ENCODE peak calls at places on chromosomes 2 and 18, in five cellular contexts. N is gastrocnemius medialis, Q is heart left ventricle, F is IMR-90, D is A549. K is an unnamed sample. For H3K4me1, the result is how much of the 10 kb centered on the place peaks cover.

GRCh38 chr18:13989209-13989608 is 73.9 kb upstream of the MC2R start:
- DNase-seq in Q (no peak), F (no peak), N (no peak), D (no peak), K (no peak)

GRCh38 chr18:77223653-77224052 is 26.0 kb upstream of the GALR1 start:
- DNase-seq in Q (no peak), N (no peak), F (peak), D (no peak), K (no peak)

GRCh38 chr2:132911726-132912724 is 242.0 kb upstream of the LYPD1 start:
- DNase-seq in Q (peak), D (no peak), N (no peak), F (peak), K (no peak)

GRCh38 chr2:214410128-214410775 is 602 bp upstream of the VWC2L start:
- DNase-seq in Q (no peak), D (no peak), N (no peak), F (no peak), K (no peak)

GRCh38 chr2:231780123-231780908 is 766 bp downstream of the PDE6D start:
- DNase-seq in Q (peak), N (no peak), F (peak), D (no peak), K (peak)

GRCh38 chr2:109243526-109244425 is 114.8 kb downstream of the SH3RF3 start:
- DNase-seq in Q (no peak), F (no peak), D (no peak), N (no peak), K (no peak)

GRCh38 chr2:81250270-81250669 is 945.7 kb upstream of the LRRTM1 start:
- DNase-seq in Q (no peak), F (no peak), N (no peak), D (no peak), K (no peak)

GRCh38 chr18:39732918-39733317 is 2167.3 kb upstream of the CELF4 start:
- DNase-seq in N (no peak), Q (no peak), D (no peak), F (no peak), K (no peak)

GRCh38 chr2:219402665-219403515 is 15.2 kb upstream of the DNPEP start:
- DNase-seq in Q (no peak), F (peak), N (peak), D (peak), K (no peak)

GRCh38 chr2:84830095-84830494 is 50.8 kb downstream of the TRABD2A start:
- DNase-seq in F (no peak), D (no peak), Q (peak), N (peak), K (peak)

GRCh38 chr18:76697441-76697901 is 124.9 kb upstream of the ZNF236 start:
- DNase-seq in Q (no peak), D (no peak), N (no peak), F (peak), K (no peak)

GRCh38 chr18:33579868-33580205 is 1.8 kb downstream of the ASXL3 start:
- DNase-seq in F (no peak), Q (no peak), N (no peak), D (no peak), K (no peak)

GRCh38 chr2:237441605-237442004 is 27.6 kb upstream of the COL6A3 start:
- DNase-seq in F (peak), D (no peak), N (no peak), Q (no peak), K (no peak)

GRCh38 chr2:202018950-202019349 is 14.7 kb upstream of the FZD7 start:
- DNase-seq in Q (no peak), N (no peak), D (no peak), F (peak), K (no peak)

GRCh38 chr2:237791977-237792727 is 6.4 kb upstream of the RBM44 start:
- DNase-seq in D (no peak), N (no peak), F (peak), Q (no peak), K (no peak)

GRCh38 chr2:219285894-219286425 is 6.8 kb downstream of the DNAJB2 start:
- DNase-seq in D (no peak), Q (no peak), F (peak), N (peak), K (no peak)

GRCh38 chr2:70420005-70420580 is 118.2 kb upstream of the FAM136A start:
- DNase-seq in F (no peak), Q (no peak), D (no peak), N (no peak), K (no peak)

GRCh38 chr2:140695163-140695562 is 1435.7 kb downstream of the LRP1B start:
- DNase-seq in N (no peak), F (peak), Q (no peak), D (no peak), K (no peak)

GRCh38 chr2:150255528-150255927 is 231.9 kb downstream of the RND3 start:
- DNase-seq in Q (no peak), D (no peak), F (peak), N (no peak), K (no peak)

GRCh38 chr2:235938611-235939010 is 229.6 kb downstream of the GBX2 start:
- DNase-seq in D (no peak), N (no peak), Q (no peak), F (no peak), K (no peak)

GRCh38 chr2:218017211-218018053 is 14.6 kb upstream of the TNS1 start:
- DNase-seq in N (peak), Q (peak), D (no peak), F (no peak), K (peak)

GRCh38 chr2:31269087-31269486 is 35.1 kb downstream of the EHD3 start:
- DNase-seq in F (peak), N (no peak), Q (no peak), D (no peak), K (no peak)

GRCh38 chr18:75265255-75265654 is 54.7 kb downstream of the TSHZ1 start:
- DNase-seq in Q (no peak), D (no peak), F (peak), N (no peak), K (no peak)

GRCh38 chr2:105144128-105144940 is 97.2 kb upstream of the GPR45 start:
- DNase-seq in F (no peak), Q (no peak), N (no peak), D (no peak), K (no peak)

GRCh38 chr18:23049698-23050373 is 85.4 kb upstream of the CABLES1 start:
- DNase-seq in N (no peak), F (no peak), Q (no peak), D (no peak), K (no peak)

GRCh38 chr2:31785876-31786275 is 205.1 kb upstream of the SRD5A2 start:
- DNase-seq in D (no peak), Q (no peak), F (no peak), N (no peak), K (no peak)

GRCh38 chr2:126744640-126745039 is 88.7 kb downstream of the GYPC start:
- DNase-seq in N (no peak), Q (no peak), F (no peak), D (no peak), K (no peak)

GRCh38 chr2:240919786-240920782 is 13.9 kb downstream of the CROCC2 start:
- DNase-seq in N (peak), Q (peak), D (no peak), F (no peak), K (peak)

GRCh38 chr2:26770986-26771586 is 7.0 kb downstream of the SLC35F6 start:
- DNase-seq in D (peak), Q (peak), F (peak), N (peak), K (no peak)

GRCh38 chr2:112636605-112637288 is 9.0 kb upstream of the SLC20A1 start:
- DNase-seq in N (no peak), F (no peak), Q (no peak), D (no peak), K (no peak)

GRCh38 chr18:49817947-49818346 is 4.6 kb upstream of the ACAA2 start:
- DNase-seq in N (no peak), F (no peak), D (no peak), Q (no peak), K (no peak)

GRCh38 chr2:28697602-28698149 is 54.0 kb upstream of the PPP1CB start:
- DNase-seq in D (no peak), Q (no peak), N (no peak), F (no peak), K (no peak)

GRCh38 chr2:55936351-55936750 is 12.8 kb upstream of the EFEMP1 start:
- DNase-seq in Q (no peak), D (no peak), N (no peak), F (peak), K (no peak)

GRCh38 chr2:32464441-32464840 is 107.6 kb downstream of the BIRC6 start:
- DNase-seq in N (no peak), F (peak), Q (no peak), D (no peak), K (no peak)

GRCh38 chr18:5414546-5414945 is 119.0 kb upstream of the ZBTB14 start:
- DNase-seq in D (no peak), Q (no peak), N (no peak), F (no peak), K (no peak)

GRCh38 chr2:96556441-96557330 is 20.1 kb downstream of the ARID5A start:
- DNase-seq in N (no peak), F (peak), Q (no peak), D (peak), K (no peak)

GRCh38 chr2:100643459-100643858 is 80.7 kb downstream of the PDCL3 start:
- DNase-seq in N (no peak), D (no peak), F (no peak), Q (no peak), K (no peak)

GRCh38 chr18:2572892-2573291 is 1.5 kb downstream of the NDC80 start:
- DNase-seq in Q (no peak), F (no peak), N (no peak), D (no peak), K (no peak)

GRCh38 chr18:2570772-2571199 is 519 bp downstream of the METTL4 start:
- DNase-seq in F (peak), N (peak), D (peak), Q (peak), K (peak)

GRCh38 chr18:2569338-2570207 is 1.7 kb downstream of the METTL4 start:
- DNase-seq in F (no peak), Q (no peak), D (no peak), N (no peak), K (no peak)

GRCh38 chr18:2572144-2572682 is 856 bp downstream of the NDC80 start:
- DNase-seq in F (no peak), Q (no peak), D (no peak), N (no peak), K (no peak)

DNA sequence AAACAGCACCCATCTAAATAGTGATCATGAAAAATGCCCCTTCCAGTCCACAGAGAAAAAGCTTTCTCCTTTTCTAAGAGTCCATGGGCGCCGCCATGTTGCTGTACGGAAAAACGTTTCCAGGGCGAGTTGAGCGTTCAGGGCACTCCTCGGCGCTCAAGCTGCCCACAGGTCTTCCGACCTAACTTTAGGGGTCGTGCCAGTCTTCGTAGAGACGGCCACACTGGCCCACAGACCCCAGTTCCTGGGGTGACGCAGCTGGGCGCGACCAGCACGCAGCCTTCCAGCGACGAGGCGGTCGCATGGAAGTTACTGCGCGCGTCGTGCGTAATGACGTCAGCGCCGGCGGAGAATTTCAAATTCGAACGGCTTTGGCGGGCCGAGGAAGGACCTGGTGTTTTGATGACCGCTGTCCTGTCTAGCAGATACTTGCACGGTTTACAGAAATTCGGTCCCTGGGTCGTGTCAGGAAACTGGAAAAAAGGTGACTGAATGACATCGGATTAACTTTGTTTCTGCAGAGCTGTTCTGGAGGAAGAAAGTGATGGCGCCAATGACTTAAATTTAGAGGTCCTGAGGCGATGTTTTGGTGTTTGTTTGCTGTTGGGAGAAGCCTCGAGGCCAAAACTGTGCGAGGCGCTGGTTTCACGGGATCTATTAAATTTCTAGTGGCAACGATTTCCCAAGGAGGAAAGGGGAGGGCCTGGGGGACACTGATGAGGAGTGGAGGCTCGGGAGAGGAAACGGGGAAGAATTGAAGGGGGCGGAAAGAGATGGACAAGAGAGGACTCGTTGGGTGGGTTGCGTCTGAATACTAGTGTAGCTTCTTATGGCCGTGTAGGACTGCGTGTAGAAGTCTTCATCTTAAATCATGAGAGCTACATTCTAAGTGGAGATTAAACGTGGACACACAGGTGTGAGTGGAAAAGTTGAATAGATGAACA is at the start of the genes METTL4 and NDC80:
- DNase-seq in D (peak), F (peak), Q (peak), N (peak), K (peak)
- TF ChIP-seq POLR2A in D (peak), F (peak), Q (peak), N (peak), K (no peak)

GRCh38 chr2:148523315-148523714 is 121.2 kb upstream of the EPC2 start:
- DNase-seq in Q (no peak), F (no peak), D (no peak), N (no peak), K (no peak)
- H3K4me1 ChIP-seq in Q (under half), F (under half), D (under half), N (under half), K (under half)

GRCh38 chr2:191637182-191638078 is 40.5 kb upstream of the NABP1 start:
- DNase-seq in N (no peak), F (peak), D (peak), Q (no peak), K (no peak)
- H3K4me3 ChIP-seq in N (no peak), F (no peak), D (no peak), Q (no peak), K (no peak)

GRCh38 chr2:143936758-143937562 is 583.0 kb downstream of the ZEB2 start:
- DNase-seq in N (no peak), Q (peak), D (no peak), F (peak), K (peak)
- TF ChIP-seq POLR2A in N (no peak), Q (no peak), D (no peak), F (no peak), K (no peak)

DNA sequence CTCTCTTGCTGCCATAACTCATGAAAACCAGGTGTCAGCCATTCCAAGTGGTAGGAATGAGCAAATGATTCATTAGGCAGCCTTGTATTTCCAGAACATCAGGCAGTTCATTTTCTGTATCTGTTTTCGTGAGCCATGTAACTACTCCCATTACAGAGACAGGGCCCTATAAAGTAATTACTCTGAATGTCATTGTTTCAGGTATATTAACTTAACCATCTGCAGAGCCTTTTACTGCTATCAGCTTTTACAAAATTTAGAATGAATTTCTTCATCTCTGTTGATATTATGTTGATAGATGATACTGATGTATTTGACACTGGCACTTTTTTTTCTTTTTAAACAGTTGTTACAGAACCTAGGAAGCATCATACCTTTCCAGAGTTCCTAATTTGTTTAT is 69.9 kb downstream of the MGAT5 start:
- DNase-seq in F (no peak), D (no peak), N (no peak), Q (no peak), K (no peak)
- H3K4me1 ChIP-seq in F (under half), D (under half), N (under half), Q (under half), K (half or more)

GRCh38 chr2:65466551-65466950 is 34.2 kb upstream of the SPRED2 start:
- DNase-seq in F (no peak), N (no peak), Q (no peak), D (no peak), K (no peak)
- H3K4me3 ChIP-seq in F (no peak), N (no peak), Q (no peak), D (no peak), K (no peak)

DNA sequence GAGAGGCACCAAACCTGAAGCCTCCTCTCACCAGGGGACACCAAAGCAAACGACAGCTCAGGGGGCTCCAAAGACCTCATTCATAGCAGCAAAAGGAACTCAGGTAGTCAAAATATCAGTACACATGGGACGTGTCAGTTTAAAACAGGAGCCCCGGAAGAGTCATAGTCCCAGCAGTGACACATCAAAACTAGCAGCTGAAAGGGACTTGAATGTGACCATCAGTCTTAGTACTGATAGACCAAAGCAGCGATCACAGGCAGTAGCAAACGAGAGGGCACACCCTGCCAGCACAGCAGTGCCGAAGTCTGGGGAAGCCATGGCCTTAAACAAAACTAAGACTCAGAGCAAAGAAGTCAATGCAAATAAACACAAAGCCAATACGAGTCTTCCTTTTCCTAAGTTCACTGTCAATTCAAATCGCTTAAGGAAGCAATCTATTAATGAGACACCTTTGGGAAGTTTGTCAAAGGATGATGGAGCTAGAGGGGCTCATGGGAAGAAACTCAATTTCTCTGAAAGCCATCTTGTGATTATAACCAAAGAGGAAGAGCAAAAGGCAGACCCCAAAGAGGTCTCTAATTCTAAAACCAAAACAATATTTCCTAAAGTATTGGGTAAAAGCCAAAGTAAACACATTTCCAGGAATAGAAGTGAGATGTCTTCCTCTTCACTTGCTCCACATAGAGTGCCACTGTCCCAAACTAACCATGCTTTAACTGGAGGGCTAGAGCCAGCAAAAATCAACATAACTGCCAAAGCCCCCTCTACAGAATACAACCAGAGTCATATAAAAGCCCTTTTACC is 1.2 kb downstream of the GALNT5 start:
- DNase-seq in D (no peak), F (no peak), N (no peak), Q (no peak), K (no peak)
- TF ChIP-seq POLR2A in D (no peak), F (no peak), N (no peak), Q (no peak), K (no peak)

GRCh38 chr2:187422277-187422676 is 25.8 kb downstream of the CALCRL start:
- DNase-seq in Q (no peak), D (no peak), N (no peak), F (no peak), K (no peak)
- H3K4me1 ChIP-seq in Q (under half), D (under half), N (under half), F (under half), K (under half)

GRCh38 chr2:205689837-205690236 is 7.5 kb downstream of the NRP2 start:
- DNase-seq in F (no peak), D (no peak), N (no peak), Q (no peak), K (no peak)
- H3K4me3 ChIP-seq in F (no peak), D (no peak), N (no peak), Q (no peak), K (no peak)